ENCODE peak calls at places on chromosome 3, in four cellular contexts. One of them, this sample, is unnamed.

GRCh38 chr3:43870110-43870509 is 179.4 kb downstream of the ABHD5 start:
- DNase-seq in CD8-positive, alpha-beta T cell: no peak
- DNase-seq in fibroblast of lung: peak
- DNase-seq in CD4-positive, alpha-beta T cell: no peak
- DNase-seq in this sample: no peak

GRCh38 chr3:156718622-156719300 is 44.4 kb downstream of the TIPARP start:
- DNase-seq in CD8-positive, alpha-beta T cell: no peak
- DNase-seq in fibroblast of lung: peak
- DNase-seq in CD4-positive, alpha-beta T cell: no peak
- DNase-seq in this sample: no peak

GRCh38 chr3:149990423-149990953 is 19.8 kb upstream of the PFN2 start:
- DNase-seq in CD8-positive, alpha-beta T cell: no peak
- DNase-seq in fibroblast of lung: peak
- DNase-seq in CD4-positive, alpha-beta T cell: no peak
- DNase-seq in this sample: no peak

GRCh38 chr3:12138044-12138443 is 20.7 kb downstream of the TIMP4 start:
- DNase-seq in CD8-positive, alpha-beta T cell: no peak
- DNase-seq in fibroblast of lung: no peak
- DNase-seq in CD4-positive, alpha-beta T cell: no peak
- DNase-seq in this sample: no peak

GRCh38 chr3:10551821-10552630 is 46.6 kb upstream of the ATP2B2 start:
- DNase-seq in CD8-positive, alpha-beta T cell: peak
- DNase-seq in fibroblast of lung: peak
- DNase-seq in CD4-positive, alpha-beta T cell: peak
- DNase-seq in this sample: peak

GRCh38 chr3:138060792-138061191 is 50.8 kb downstream of the CLDN18 start:
- DNase-seq in CD8-positive, alpha-beta T cell: no peak
- DNase-seq in fibroblast of lung: no peak
- DNase-seq in CD4-positive, alpha-beta T cell: no peak
- DNase-seq in this sample: no peak

GRCh38 chr3:132417695-132418520 is 606 bp downstream of the DNAJC13 start:
- DNase-seq in CD8-positive, alpha-beta T cell: no peak
- DNase-seq in fibroblast of lung: peak
- DNase-seq in CD4-positive, alpha-beta T cell: peak
- DNase-seq in this sample: no peak

GRCh38 chr3:181712505-181713299 is 977 bp downstream of the SOX2 start:
- DNase-seq in CD8-positive, alpha-beta T cell: no peak
- DNase-seq in fibroblast of lung: peak
- DNase-seq in CD4-positive, alpha-beta T cell: no peak
- DNase-seq in this sample: no peak

GRCh38 chr3:48656841-48657281 is 5.8 kb downstream of the CELSR3 start:
- DNase-seq in CD8-positive, alpha-beta T cell: no peak
- DNase-seq in fibroblast of lung: no peak
- DNase-seq in CD4-positive, alpha-beta T cell: peak
- DNase-seq in this sample: no peak

GRCh38 chr3:57281710-57282109 is 10.8 kb downstream of the ASB14 start:
- DNase-seq in CD8-positive, alpha-beta T cell: no peak
- DNase-seq in fibroblast of lung: peak
- DNase-seq in CD4-positive, alpha-beta T cell: no peak
- DNase-seq in this sample: no peak

GRCh38 chr3:13492048-13492447 is 11.9 kb downstream of the HDAC11 start:
- DNase-seq in CD8-positive, alpha-beta T cell: no peak
- DNase-seq in fibroblast of lung: no peak
- DNase-seq in CD4-positive, alpha-beta T cell: no peak
- DNase-seq in this sample: no peak

GRCh38 chr3:128794788-128795649 is 69.0 kb downstream of the RAB7A start:
- DNase-seq in CD8-positive, alpha-beta T cell: peak
- DNase-seq in fibroblast of lung: peak
- DNase-seq in CD4-positive, alpha-beta T cell: peak
- DNase-seq in this sample: peak

GRCh38 chr3:49610881-49611280 is 56.6 kb downstream of the BSN start:
- DNase-seq in CD8-positive, alpha-beta T cell: no peak
- DNase-seq in fibroblast of lung: no peak
- DNase-seq in CD4-positive, alpha-beta T cell: no peak
- DNase-seq in this sample: no peak

GRCh38 chr3:12990781-12991480 is 82.3 kb downstream of the IQSEC1 start:
- DNase-seq in CD8-positive, alpha-beta T cell: no peak
- DNase-seq in fibroblast of lung: peak
- DNase-seq in CD4-positive, alpha-beta T cell: no peak
- DNase-seq in this sample: no peak

GRCh38 chr3:32451049-32451659 is 51.5 kb downstream of the CMTM6 start:
- DNase-seq in CD8-positive, alpha-beta T cell: no peak
- DNase-seq in fibroblast of lung: no peak
- DNase-seq in CD4-positive, alpha-beta T cell: no peak
- DNase-seq in this sample: no peak

GRCh38 chr3:177932346-177932745 is 603.9 kb upstream of the KCNMB2 start:
- DNase-seq in CD8-positive, alpha-beta T cell: no peak
- DNase-seq in fibroblast of lung: peak
- DNase-seq in CD4-positive, alpha-beta T cell: no peak
- DNase-seq in this sample: no peak

GRCh38 chr3:55036883-55037577 is 109.2 kb upstream of the LRTM1 start:
- DNase-seq in CD8-positive, alpha-beta T cell: no peak
- DNase-seq in fibroblast of lung: peak
- DNase-seq in CD4-positive, alpha-beta T cell: no peak
- DNase-seq in this sample: no peak

DNA sequence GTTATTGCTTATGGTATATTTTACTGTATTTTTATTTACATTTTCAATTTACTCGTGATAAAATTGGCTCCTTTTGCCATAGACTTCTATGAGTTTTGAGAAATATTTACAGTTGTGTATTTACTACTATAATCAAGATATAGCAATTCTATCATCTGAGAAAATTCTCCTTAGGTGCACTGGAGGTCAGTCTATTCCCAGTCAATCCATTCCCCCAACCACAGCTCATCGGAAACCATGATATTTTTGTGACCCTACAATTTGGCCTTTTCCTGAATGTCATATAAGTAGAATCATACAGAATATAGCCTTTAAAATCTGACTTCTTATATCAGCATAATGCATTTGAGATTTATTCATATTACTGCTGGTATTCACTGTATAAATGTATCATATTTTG is 114.7 kb upstream of the LRTM1 start:
- DNase-seq in CD8-positive, alpha-beta T cell: no peak
- DNase-seq in fibroblast of lung: no peak
- DNase-seq in CD4-positive, alpha-beta T cell: no peak
- DNase-seq in this sample: no peak
- TF ChIP-seq CTCF in CD8-positive, alpha-beta T cell: no peak
- TF ChIP-seq CTCF in fibroblast of lung: peak
- TF ChIP-seq CTCF in CD4-positive, alpha-beta T cell: no peak
- TF ChIP-seq CTCF in this sample: no peak

DNA sequence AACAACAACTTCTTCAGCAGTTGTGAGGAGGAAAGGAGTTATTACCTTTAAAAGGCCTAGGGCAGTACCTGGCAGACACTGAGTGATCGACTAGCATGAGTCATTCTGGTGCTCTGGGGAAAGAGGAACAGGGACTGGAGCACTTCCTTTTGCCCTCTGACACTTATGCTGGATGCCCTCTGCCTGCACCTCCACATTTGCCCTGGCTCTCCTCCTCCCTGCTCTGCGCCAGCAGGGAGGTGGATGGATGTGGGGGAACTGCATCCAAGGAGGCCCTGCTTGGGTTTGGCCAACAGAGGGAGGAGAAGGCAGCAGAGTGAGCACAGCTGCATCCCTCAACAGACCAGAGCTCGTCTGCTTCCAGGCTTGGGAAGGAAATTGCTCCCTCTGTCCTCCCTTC is 75.1 kb downstream of the SEMA5B start:
- DNase-seq in CD8-positive, alpha-beta T cell: no peak
- DNase-seq in fibroblast of lung: no peak
- DNase-seq in CD4-positive, alpha-beta T cell: no peak
- DNase-seq in this sample: no peak
- TF ChIP-seq CTCF in CD8-positive, alpha-beta T cell: no peak
- TF ChIP-seq CTCF in fibroblast of lung: no peak
- TF ChIP-seq CTCF in CD4-positive, alpha-beta T cell: no peak
- TF ChIP-seq CTCF in this sample: no peak

GRCh38 chr3:51358981-51359380 is 26.1 kb upstream of the MANF start:
- DNase-seq in CD8-positive, alpha-beta T cell: no peak
- DNase-seq in fibroblast of lung: no peak
- DNase-seq in CD4-positive, alpha-beta T cell: no peak
- DNase-seq in this sample: no peak

GRCh38 chr3:51354766-51355615 is 30.1 kb upstream of the MANF start:
- DNase-seq in CD8-positive, alpha-beta T cell: no peak
- DNase-seq in fibroblast of lung: no peak
- DNase-seq in CD4-positive, alpha-beta T cell: no peak
- DNase-seq in this sample: no peak

GRCh38 chr3:51355891-51356578 is 29.1 kb upstream of the MANF start:
- DNase-seq in CD8-positive, alpha-beta T cell: no peak
- DNase-seq in fibroblast of lung: no peak
- DNase-seq in CD4-positive, alpha-beta T cell: no peak
- DNase-seq in this sample: no peak

GRCh38 chr3:51360806-51361205 is 24.3 kb upstream of the MANF start:
- DNase-seq in CD8-positive, alpha-beta T cell: no peak
- DNase-seq in fibroblast of lung: no peak
- DNase-seq in CD4-positive, alpha-beta T cell: no peak
- DNase-seq in this sample: no peak

GRCh38 chr3:51357856-51358255 is 27.2 kb upstream of the MANF start:
- DNase-seq in CD8-positive, alpha-beta T cell: no peak
- DNase-seq in fibroblast of lung: no peak
- DNase-seq in CD4-positive, alpha-beta T cell: no peak
- DNase-seq in this sample: no peak
- TF ChIP-seq CTCF in CD8-positive, alpha-beta T cell: no peak
- TF ChIP-seq CTCF in fibroblast of lung: no peak
- TF ChIP-seq CTCF in CD4-positive, alpha-beta T cell: no peak
- TF ChIP-seq CTCF in this sample: no peak

GRCh38 chr3:101940521-101940992 is 91.2 kb downstream of the NFKBIZ start:
- DNase-seq in CD8-positive, alpha-beta T cell: no peak
- DNase-seq in fibroblast of lung: peak
- DNase-seq in CD4-positive, alpha-beta T cell: no peak
- DNase-seq in this sample: no peak
- TF ChIP-seq CTCF in CD8-positive, alpha-beta T cell: no peak
- TF ChIP-seq CTCF in fibroblast of lung: no peak
- TF ChIP-seq CTCF in CD4-positive, alpha-beta T cell: no peak
- TF ChIP-seq CTCF in this sample: no peak

GRCh38 chr3:190339130-190339529 is 16.9 kb upstream of the CLDN1 start:
- DNase-seq in CD8-positive, alpha-beta T cell: no peak
- DNase-seq in fibroblast of lung: peak
- DNase-seq in CD4-positive, alpha-beta T cell: no peak
- DNase-seq in this sample: no peak
- TF ChIP-seq CTCF in CD8-positive, alpha-beta T cell: no peak
- TF ChIP-seq CTCF in fibroblast of lung: no peak
- TF ChIP-seq CTCF in CD4-positive, alpha-beta T cell: no peak
- TF ChIP-seq CTCF in this sample: no peak

DNA sequence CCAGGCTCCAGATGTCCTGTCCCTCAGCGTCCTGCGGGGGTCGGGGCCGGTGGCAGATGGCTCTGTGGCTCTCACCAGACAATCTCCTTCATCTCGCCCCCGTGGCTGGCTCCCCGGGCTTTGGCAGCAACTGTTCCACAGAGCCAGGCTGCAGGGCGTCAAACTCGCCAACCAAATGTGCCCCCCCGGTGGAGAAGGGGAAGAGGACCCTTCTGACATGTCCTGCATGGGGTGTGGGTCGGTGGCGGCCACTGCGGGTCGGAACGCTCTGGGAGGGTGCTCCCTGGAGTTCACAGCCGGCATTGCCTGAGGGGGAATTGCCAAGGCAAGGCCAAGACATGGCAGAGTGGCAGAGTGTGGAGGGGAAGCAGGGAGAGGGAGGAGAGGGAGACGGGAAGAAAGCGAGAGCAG is 36.0 kb downstream of the BDH1 start:
- DNase-seq in CD8-positive, alpha-beta T cell: no peak
- DNase-seq in fibroblast of lung: no peak
- DNase-seq in CD4-positive, alpha-beta T cell: no peak
- DNase-seq in this sample: no peak
- TF ChIP-seq CTCF in CD8-positive, alpha-beta T cell: no peak
- TF ChIP-seq CTCF in fibroblast of lung: no peak
- TF ChIP-seq CTCF in CD4-positive, alpha-beta T cell: no peak
- TF ChIP-seq CTCF in this sample: no peak

DNA sequence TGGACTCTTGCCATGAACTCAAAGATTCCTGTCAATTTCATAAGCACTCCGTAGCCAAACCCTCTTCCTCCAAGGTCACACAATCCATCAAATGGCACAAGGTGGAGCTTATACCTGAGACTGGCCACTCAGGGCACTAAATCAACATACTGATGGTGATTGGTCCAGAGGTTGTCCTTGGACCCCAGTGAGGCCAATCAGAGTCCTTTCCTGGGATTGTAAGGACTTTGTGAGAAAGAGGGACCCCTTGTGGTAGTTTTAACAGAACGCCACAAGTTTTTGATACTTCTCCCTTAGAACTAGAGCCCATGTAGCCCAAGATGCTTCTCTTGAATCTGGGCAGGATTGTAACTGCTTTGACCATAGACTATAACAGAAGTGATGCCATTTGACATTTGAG is 44.4 kb upstream of the LARS2 start:
- DNase-seq in CD8-positive, alpha-beta T cell: no peak
- DNase-seq in fibroblast of lung: no peak
- DNase-seq in CD4-positive, alpha-beta T cell: no peak
- DNase-seq in this sample: no peak
- TF ChIP-seq CTCF in CD8-positive, alpha-beta T cell: no peak
- TF ChIP-seq CTCF in fibroblast of lung: no peak
- TF ChIP-seq CTCF in CD4-positive, alpha-beta T cell: no peak
- TF ChIP-seq CTCF in this sample: no peak

DNA sequence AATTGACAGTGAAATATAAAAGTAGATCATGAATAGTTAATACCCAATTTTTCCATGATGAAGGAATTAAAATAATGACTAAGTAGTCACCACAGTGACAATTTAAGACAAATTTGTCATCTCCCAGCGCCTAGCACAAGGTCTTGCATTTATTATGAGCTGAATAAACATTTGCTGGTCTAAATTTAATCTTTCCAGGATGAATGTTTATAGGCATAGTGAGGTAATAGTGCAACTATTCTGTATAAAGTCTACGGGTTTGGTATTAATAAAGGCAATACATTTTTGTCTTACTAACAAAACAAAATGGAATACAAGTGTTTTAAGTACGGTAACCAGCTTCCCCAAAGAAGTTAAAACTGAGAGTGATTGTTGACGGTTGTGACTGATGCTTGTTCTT is 209.3 kb downstream of the CD47 start:
- DNase-seq in CD8-positive, alpha-beta T cell: no peak
- DNase-seq in fibroblast of lung: no peak
- DNase-seq in CD4-positive, alpha-beta T cell: no peak
- DNase-seq in this sample: no peak
- TF ChIP-seq CTCF in CD8-positive, alpha-beta T cell: no peak
- TF ChIP-seq CTCF in fibroblast of lung: no peak
- TF ChIP-seq CTCF in CD4-positive, alpha-beta T cell: no peak
- TF ChIP-seq CTCF in this sample: no peak

GRCh38 chr3:186220886-186221285 is 112.0 kb upstream of the ETV5 start:
- DNase-seq in CD8-positive, alpha-beta T cell: no peak
- DNase-seq in fibroblast of lung: no peak
- DNase-seq in CD4-positive, alpha-beta T cell: no peak
- DNase-seq in this sample: no peak
- TF ChIP-seq CTCF in CD8-positive, alpha-beta T cell: no peak
- TF ChIP-seq CTCF in fibroblast of lung: peak
- TF ChIP-seq CTCF in CD4-positive, alpha-beta T cell: no peak
- TF ChIP-seq CTCF in this sample: no peak